ENCODE peak calls at places on chromosomes 7 and 10, in seven cellular contexts. Y is H9, X is PC-9, Z is astrocyte of the cerebellum, N is GM13976, T is cardiac muscle cell, E is RWPE1. W is an unnamed sample.

GRCh38 chr7:46035166-46035565 is 114.1 kb upstream of the IGFBP3 start:
- DNase-seq in Y (no peak), X (peak), Z (no peak), N (no peak), T (no peak), E (no peak), W (no peak)

GRCh38 chr7:96591900-96592676 is 117.6 kb downstream of the SEM1 start:
- DNase-seq in Y (no peak), X (peak), Z (no peak), N (no peak), T (no peak), E (no peak), W (no peak)

GRCh38 chr10:131684976-131685375 is 215.8 kb upstream of the PPP2R2D start:
- DNase-seq in Y (no peak), X (no peak), Z (no peak), N (no peak), T (no peak), E (no peak), W (no peak)

GRCh38 chr10:106424076-106424475 is 740.4 kb downstream of the SORCS1 start:
- DNase-seq in Y (no peak), X (no peak), Z (peak), N (no peak), T (no peak), E (peak), W (no peak)

GRCh38 chr10:69130251-69130650 is 6.3 kb downstream of the VPS26A start:
- DNase-seq in Y (no peak), X (no peak), Z (no peak), N (no peak), T (no peak), E (no peak), W (no peak)

GRCh38 chr10:33209777-33210176 is 124.7 kb downstream of the NRP1 start:
- DNase-seq in Y (no peak), X (no peak), Z (no peak), N (no peak), T (no peak), E (no peak), W (no peak)

GRCh38 chr7:67105382-67105781 is 108.7 kb downstream of the TYW1 start:
- DNase-seq in Y (no peak), X (no peak), Z (no peak), N (no peak), T (no peak), E (no peak), W (no peak)

GRCh38 chr7:1099154-1099542 is 11.2 kb downstream of the GPER1 start:
- DNase-seq in Y (no peak), X (no peak), Z (no peak), N (no peak), T (no peak), E (no peak), W (no peak)

GRCh38 chr7:2717293-2717904 is 29.4 kb downstream of the AMZ1 start:
- DNase-seq in Y (no peak), X (no peak), Z (no peak), N (no peak), T (peak), E (no peak), W (no peak)

GRCh38 chr10:79153753-79154152 is 85.0 kb downstream of the ZMIZ1 start:
- DNase-seq in Y (no peak), X (no peak), Z (no peak), N (no peak), T (no peak), E (no peak), W (no peak)

GRCh38 chr7:38276096-38276857 is 2.8 kb upstream of the TARP start:
- DNase-seq in Y (no peak), X (no peak), Z (no peak), N (no peak), T (no peak), E (no peak), W (no peak)

GRCh38 chr7:2247141-2247985 is 5.3 kb downstream of the NUDT1 start:
- DNase-seq in Y (peak), X (no peak), Z (no peak), N (peak), T (peak), E (no peak), W (peak)

GRCh38 chr10:17805921-17806577 is 3.1 kb upstream of the MRC1 start:
- DNase-seq in Y (no peak), X (no peak), Z (no peak), N (no peak), T (peak), E (no peak), W (no peak)

GRCh38 chr10:72175166-72175565 is 40.6 kb upstream of the ANAPC16 start:
- DNase-seq in Y (no peak), X (peak), Z (no peak), N (no peak), T (no peak), E (no peak), W (no peak)

GRCh38 chr7:142711722-142712616 is 37.3 kb upstream of the PRSS1 start:
- DNase-seq in Y (no peak), X (peak), Z (peak), N (no peak), T (peak), E (peak), W (no peak)
- TF ChIP-seq CTCF in Y (peak), X (peak), Z (peak), N (peak), T (peak), E (peak), W (peak)

DNA sequence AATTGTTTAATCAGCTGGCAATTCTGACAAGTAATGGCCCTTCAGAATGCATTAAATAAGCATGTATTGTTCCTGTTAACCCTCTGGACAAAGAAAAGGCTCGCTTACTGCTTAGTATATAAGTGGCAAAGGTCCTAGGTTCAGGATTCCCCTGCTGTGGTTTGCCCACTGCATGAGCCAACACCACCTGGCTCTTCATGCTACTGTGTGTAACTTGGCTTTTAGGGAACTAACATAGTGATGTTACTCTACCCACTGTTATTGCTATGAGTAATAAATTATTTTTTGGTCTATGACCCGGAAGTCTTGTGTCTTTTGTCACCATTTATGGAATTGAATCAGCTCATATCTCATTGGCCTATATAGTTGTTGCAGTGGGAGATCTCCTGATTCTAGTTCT is 791.7 kb upstream of the PHF14 start:
- DNase-seq in Y (no peak), X (no peak), Z (no peak), N (no peak), T (no peak), E (no peak), W (no peak)
- TF ChIP-seq CTCF in Y (no peak), X (no peak), Z (no peak), N (no peak), T (no peak), E (no peak), W (no peak)

GRCh38 chr7:4025694-4026615 is 656.1 kb upstream of the FOXK1 start:
- DNase-seq in Y (no peak), X (no peak), Z (no peak), N (no peak), T (no peak), E (no peak), W (no peak)
- TF ChIP-seq CTCF in Y (no peak), X (no peak), Z (no peak), N (no peak), T (no peak), E (no peak), W (no peak)

DNA sequence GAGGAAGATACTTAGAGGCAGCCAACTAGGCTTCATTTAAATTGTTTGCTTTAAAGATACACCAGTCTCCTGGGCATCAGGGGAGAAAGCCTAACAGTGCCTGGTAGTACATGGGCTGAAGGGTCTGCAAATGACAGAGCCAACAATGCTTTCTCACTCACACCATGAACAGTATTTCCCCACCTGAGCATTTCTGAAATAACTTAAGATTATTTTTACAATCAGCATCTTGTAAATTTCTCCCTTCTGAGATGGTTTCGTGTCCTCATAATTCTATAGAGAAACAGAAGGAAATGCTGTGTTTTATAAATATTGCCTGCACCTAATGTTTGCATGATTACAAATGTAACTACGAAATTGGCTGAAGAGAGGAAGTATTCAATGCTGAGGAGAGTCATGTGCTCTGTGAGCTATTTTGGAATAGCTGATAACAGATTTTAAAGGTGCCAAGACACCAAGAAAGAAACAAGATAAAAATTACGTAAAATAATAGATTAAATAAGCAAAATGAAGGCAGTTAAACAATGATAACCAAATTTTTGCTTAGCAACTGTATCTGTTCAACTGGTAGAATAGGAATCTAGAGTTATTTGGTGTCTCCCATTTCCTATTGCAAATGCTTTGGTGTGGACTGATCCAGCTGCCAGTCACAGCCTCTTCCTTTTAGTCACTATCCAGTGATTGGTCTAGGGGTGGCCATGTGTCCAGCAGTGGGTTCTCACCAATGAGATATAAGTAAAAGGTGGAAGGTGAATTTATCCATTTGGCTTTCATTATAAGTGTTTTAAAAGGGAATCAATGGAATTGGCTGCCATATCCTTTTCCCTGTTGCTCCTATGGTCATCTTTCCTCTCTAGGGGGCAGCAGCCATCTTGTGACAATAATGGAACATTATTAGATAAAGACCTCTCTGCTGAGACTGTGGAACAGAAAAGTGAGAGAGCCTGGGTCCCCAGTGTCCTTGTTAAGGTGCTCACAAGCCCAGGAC is 167.9 kb upstream of the SLC26A5 start:
- DNase-seq in Y (no peak), X (no peak), Z (no peak), N (no peak), T (peak), E (no peak), W (no peak)
- TF ChIP-seq CTCF in Y (peak), X (peak), Z (peak), N (no peak), T (peak), E (no peak), W (no peak)

DNA sequence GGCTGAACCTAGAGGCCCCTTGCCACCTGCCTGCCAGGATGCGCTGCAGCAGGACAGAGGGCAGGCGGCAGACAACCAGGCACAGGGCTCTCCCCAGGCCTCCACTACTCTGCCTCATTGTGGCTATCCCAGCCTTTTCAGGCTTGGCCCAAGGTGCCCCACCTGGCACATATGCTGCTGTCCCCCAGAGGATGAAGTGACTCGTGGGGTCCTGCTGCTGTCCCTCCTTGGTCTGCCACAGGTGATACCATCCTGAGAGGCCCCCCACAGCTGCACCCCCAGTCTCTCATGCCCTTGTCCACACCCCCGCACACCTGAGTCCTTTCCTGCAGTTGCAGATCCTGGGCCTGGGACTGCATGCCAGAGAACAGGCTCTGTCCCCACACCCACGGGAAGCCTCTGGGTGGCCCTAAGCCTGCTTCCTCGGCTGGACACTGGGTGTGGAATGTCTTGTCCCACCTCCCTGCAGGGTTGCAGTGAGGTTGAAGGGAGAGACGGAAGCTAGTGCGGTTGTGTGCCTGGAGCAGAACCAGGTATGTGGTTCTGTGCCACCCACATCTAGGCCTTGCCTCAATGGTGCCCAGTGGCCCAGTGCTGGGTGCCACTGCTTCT is 55.3 kb downstream of the RASGEF1A start:
- DNase-seq in Y (no peak), X (no peak), Z (no peak), N (no peak), T (no peak), E (no peak), W (no peak)
- TF ChIP-seq CTCF in Y (no peak), X (no peak), Z (no peak), N (no peak), T (no peak), E (no peak), W (no peak)

GRCh38 chr10:14008648-14009072 is 322.1 kb downstream of the FRMD4A start:
- DNase-seq in Y (no peak), X (no peak), Z (no peak), N (no peak), T (no peak), E (no peak), W (no peak)
- TF ChIP-seq CTCF in Y (no peak), X (no peak), Z (no peak), N (no peak), T (no peak), E (no peak), W (no peak)

GRCh38 chr10:88879754-88880286 is at the start of gene STAMBPL1:
- DNase-seq in Y (no peak), X (no peak), Z (no peak), N (no peak), T (no peak), E (peak), W (no peak)

GRCh38 chr10:88875081-88875480 is 5.0 kb upstream of the STAMBPL1 start:
- DNase-seq in Y (no peak), X (no peak), Z (no peak), N (no peak), T (no peak), E (no peak), W (no peak)

GRCh38 chr10:88880287-88881094 is 446 bp downstream of the STAMBPL1 start:
- DNase-seq in Y (peak), X (peak), Z (peak), N (peak), T (peak), E (peak), W (peak)

GRCh38 chr10:88874271-88874670 is 5.8 kb upstream of the STAMBPL1 start:
- DNase-seq in Y (no peak), X (no peak), Z (no peak), N (no peak), T (no peak), E (no peak), W (no peak)

DNA sequence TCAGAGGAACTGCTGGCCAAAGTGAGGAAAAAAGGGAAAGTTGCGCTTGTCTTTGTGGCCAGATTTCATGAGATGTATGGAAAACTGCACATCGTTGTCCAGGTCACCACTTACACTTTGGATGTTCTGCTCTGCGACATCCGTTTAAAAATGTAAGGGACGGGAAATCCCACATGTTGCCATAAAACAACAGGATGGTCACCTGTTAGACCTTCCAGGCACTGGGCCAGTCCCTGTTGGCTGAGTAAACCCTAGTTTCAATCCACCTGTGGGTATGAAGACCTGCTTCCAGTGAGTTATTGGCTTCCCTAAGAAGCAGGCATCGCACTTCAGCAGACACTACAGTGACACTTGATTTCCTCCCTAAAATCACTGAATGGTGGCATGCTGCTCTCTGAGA is 2.7 kb upstream of the STAMBPL1 start:
- DNase-seq in Y (no peak), X (no peak), Z (no peak), N (no peak), T (no peak), E (no peak), W (no peak)
- TF ChIP-seq CTCF in Y (no peak), X (no peak), Z (no peak), N (no peak), T (no peak), E (no peak), W (no peak)

DNA sequence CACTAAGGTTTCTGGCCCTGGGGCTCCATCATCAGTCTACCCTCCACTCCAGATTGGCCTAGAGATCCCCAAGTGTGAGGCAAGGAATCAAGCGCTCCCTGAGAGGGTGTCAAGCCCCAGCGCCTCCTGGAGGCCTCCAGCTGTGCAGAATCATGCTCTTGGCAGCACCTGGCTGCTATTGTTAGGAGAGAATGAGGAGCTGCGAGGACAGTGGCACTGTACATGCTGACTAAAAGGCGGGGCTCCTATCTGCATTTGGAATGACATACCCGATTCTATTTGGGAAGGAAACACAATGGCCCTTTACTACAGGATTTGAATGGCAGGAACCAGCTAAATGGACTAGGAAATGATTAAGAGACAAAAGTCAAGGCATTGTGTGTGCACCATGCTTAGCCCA is 106.2 kb downstream of the KBTBD2 start:
- DNase-seq in Y (peak), X (no peak), Z (no peak), N (no peak), T (no peak), E (no peak), W (no peak)
- TF ChIP-seq CTCF in Y (no peak), X (no peak), Z (no peak), N (no peak), T (no peak), E (no peak), W (no peak)

W was measured in progenitor cell of endocrine pancreas.